ENCODE peak calls at places on chromosomes 3 and 15, in seven cellular contexts. S is K562, N is SK-N-SH, M is GM12878, Z is HepG2, C is GM12892, W is H1. Y is an unnamed sample.

GRCh38 chr15:57548835-57549234 is 42.9 kb upstream of the MYZAP start:
- DNase-seq in S (no peak), W (no peak), N (no peak), M (no peak), Z (no peak), C (no peak), Y (no peak)

GRCh38 chr15:55829826-55830225 is 86.9 kb upstream of the PRTG start:
- DNase-seq in S (no peak), W (no peak), N (no peak), Z (no peak), M (peak), C (no peak), Y (no peak)

GRCh38 chr3:52820741-52821140 is 9.7 kb downstream of the ITIH4 start:
- DNase-seq in Z (peak), W (peak), N (peak), S (peak), M (no peak), C (peak), Y (peak)

GRCh38 chr3:149541091-149541491 is 66.6 kb downstream of the TM4SF4 start:
- DNase-seq in W (no peak), M (no peak), Z (no peak), C (no peak), N (no peak), S (no peak), Y (no peak)

GRCh38 chr3:43855674-43856299 is 165.0 kb downstream of the ABHD5 start:
- DNase-seq in C (no peak), M (peak), N (peak), Z (peak), W (peak), S (peak), Y (no peak)

GRCh38 chr15:93719941-93720351 is 511.4 kb upstream of the MCTP2 start:
- DNase-seq in Z (no peak), S (no peak), M (no peak), W (no peak), N (no peak), C (no peak), Y (no peak)

GRCh38 chr3:45832691-45833090 is 9.2 kb downstream of the LZTFL1 start:
- DNase-seq in N (peak), W (no peak), M (no peak), C (no peak), S (no peak), Z (no peak), Y (no peak)

GRCh38 chr3:135000465-135000864 is 205.4 kb downstream of the EPHB1 start:
- DNase-seq in S (no peak), Z (no peak), N (no peak), W (no peak), C (no peak), M (no peak), Y (no peak)

GRCh38 chr15:34890424-34890823 is 79.1 kb downstream of the AQR start:
- DNase-seq in N (no peak), S (no peak), C (no peak), Z (no peak), W (no peak), M (no peak), Y (no peak)

GRCh38 chr15:78041946-78042345 is 35.6 kb downstream of the TBC1D2B start:
- DNase-seq in S (no peak), W (no peak), N (no peak), M (no peak), Z (no peak), C (no peak), Y (no peak)

GRCh38 chr15:83928878-83929418 is 275.0 kb downstream of the ADAMTSL3 start:
- DNase-seq in Z (peak), W (no peak), M (no peak), N (no peak), C (no peak), S (no peak), Y (no peak)
- TF ChIP-seq TAF1 in Z (no peak), W (no peak), M (no peak), N (no peak), C (no peak), S (no peak), Y (no peak)

DNA sequence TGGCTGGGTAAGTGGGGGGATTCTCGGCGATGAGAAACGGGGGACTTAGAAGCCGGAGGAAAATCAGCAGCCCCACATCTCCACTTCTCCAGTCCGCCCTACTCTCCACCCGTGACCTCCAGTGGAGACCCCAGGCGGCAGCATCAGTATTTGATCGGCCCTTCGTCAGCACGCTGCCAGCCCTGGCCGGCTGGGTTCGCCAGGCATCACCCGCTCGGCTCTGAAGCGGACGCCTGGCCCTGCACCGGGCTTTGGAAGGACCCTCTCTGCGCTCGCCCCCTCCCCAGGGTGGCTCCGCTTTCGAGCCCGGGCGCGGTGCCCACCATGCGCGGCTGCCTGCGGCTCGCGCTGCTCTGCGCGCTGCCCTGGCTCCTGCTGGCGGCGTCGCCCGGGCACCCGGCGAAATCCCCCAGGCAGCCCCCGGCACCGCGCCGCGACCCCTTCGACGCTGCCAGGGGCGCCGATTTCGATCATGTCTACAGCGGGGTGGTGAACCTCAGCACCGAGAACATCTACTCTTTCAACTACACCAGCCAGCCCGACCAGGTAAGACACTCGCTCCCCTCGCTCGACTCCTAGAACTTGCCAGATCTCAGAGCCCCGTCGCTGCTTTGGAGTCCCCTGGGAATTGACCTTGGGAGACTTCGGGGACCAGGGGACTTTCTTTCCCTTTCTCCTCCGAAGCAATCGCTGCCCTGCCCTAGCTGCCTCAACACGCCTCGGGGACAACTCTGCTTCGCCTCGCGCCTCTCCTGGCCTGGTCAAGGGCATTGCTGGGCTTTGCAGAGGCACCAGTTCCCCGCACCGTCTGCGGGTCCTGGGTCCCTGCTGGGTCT is 561 bp downstream of the SIDT1 start:
- DNase-seq in Z (no peak), S (no peak), W (peak), N (peak), M (no peak), C (no peak), Y (no peak)
- TF ChIP-seq POLR2AphosphoS5 in Z (no peak), S (no peak), W (no peak), N (no peak), M (no peak), C (no peak), Y (no peak)

GRCh38 chr3:33440328-33440577 is at the start of gene UBP1:
- DNase-seq in C (no peak), N (peak), M (no peak), Z (no peak), W (no peak), S (no peak), Y (peak)
- TF ChIP-seq TAF1 in C (peak), N (peak), M (peak), Z (no peak), W (no peak), S (peak), Y (peak)

DNA sequence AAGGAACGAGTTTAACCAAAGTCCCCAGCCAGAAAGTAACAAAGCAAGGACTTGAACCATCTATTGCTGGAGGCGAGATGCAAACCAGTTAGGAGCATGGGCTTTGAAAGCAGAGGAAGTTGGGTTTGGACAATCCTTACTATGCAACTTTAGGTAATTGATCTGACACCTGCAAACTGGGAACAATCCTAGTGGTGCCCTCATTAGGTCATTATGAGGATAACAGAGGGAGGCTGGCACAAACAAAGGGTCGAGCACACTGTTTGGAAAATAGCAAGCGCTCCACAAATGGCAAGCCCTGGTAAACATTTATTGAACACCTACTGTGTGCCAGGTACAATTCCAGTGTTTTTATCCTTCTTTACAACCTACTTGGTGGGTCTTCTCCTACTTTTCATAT is 45.6 kb downstream of the WNT5A start:
- DNase-seq in M (no peak), Z (no peak), W (no peak), N (no peak), S (no peak), C (no peak), Y (no peak)
- TF ChIP-seq POLR2AphosphoS5 in M (no peak), Z (no peak), W (no peak), N (no peak), S (no peak), C (no peak), Y (no peak)

Y was measured in GM12891.